ENCODE peak calls at places on chromosomes 16 and 17, in five cellular contexts. U is MM.1S, Q is stomach, T is cardiac muscle cell, P is fibroblast of lung. K is an unnamed sample. For H3K27me3, the result is how much of the 10 kb centered on the place peaks cover.

GRCh38 chr17:53749178-53749577 is 73.5 kb upstream of the KIF2B start:
- DNase-seq in U (peak), P (peak), T (peak), Q (no peak), K (no peak)

GRCh38 chr16:87765473-87765775 is 362 bp downstream of the KLHDC4 start:
- DNase-seq in T (peak), Q (no peak), P (peak), U (no peak), K (peak)

GRCh38 chr16:89845417-89845816 is 17.1 kb downstream of the SPIRE2 start:
- DNase-seq in Q (no peak), T (no peak), U (peak), P (no peak), K (no peak)

GRCh38 chr17:19753661-19754463 is 5.8 kb upstream of the ALDH3A1 start:
- DNase-seq in P (no peak), U (no peak), T (no peak), Q (peak), K (no peak)

GRCh38 chr16:57277586-57277985 is 6.9 kb downstream of the PLLP start:
- DNase-seq in P (peak), Q (no peak), U (peak), T (peak), K (peak)

GRCh38 chr16:57131351-57131970 is 39.1 kb downstream of the CPNE2 start:
- DNase-seq in Q (no peak), P (no peak), T (no peak), U (no peak), K (no peak)

GRCh38 chr16:64590516-64590915 is 531.3 kb downstream of the CDH11 start:
- DNase-seq in T (peak), Q (no peak), U (no peak), P (peak), K (no peak)

GRCh38 chr17:77724876-77725615 is 233.5 kb upstream of the TNRC6C start:
- DNase-seq in T (no peak), P (no peak), U (peak), Q (peak), K (no peak)

GRCh38 chr16:64440421-64440831 is 681.4 kb downstream of the CDH11 start:
- DNase-seq in Q (no peak), P (peak), U (no peak), T (peak), K (no peak)

GRCh38 chr16:56262148-56262878 is 71.0 kb downstream of the GNAO1 start:
- DNase-seq in T (no peak), P (no peak), U (no peak), Q (no peak), K (peak)

GRCh38 chr16:30805370-30806169 is 18.6 kb upstream of the ZNF629 start:
- DNase-seq in P (peak), U (peak), Q (peak), T (peak), K (peak)

GRCh38 chr17:74182041-74182783 is 21.3 kb upstream of the RPL38 start:
- DNase-seq in U (no peak), P (no peak), Q (no peak), T (no peak), K (no peak)

GRCh38 chr17:13601317-13601775 is 383 bp downstream of the HS3ST3A1 start:
- DNase-seq in T (no peak), Q (no peak), P (no peak), U (no peak), K (no peak)

GRCh38 chr16:87068751-87069150 is 248.4 kb downstream of the C16orf95 start:
- DNase-seq in P (no peak), U (no peak), T (no peak), Q (no peak), K (no peak)

GRCh38 chr17:16107165-16107770 is 107.6 kb downstream of the TTC19 start:
- DNase-seq in P (no peak), U (no peak), Q (no peak), T (no peak), K (no peak)

GRCh38 chr16:50839920-50840729 is 98.2 kb downstream of the CYLD start:
- DNase-seq in T (no peak), U (no peak), P (no peak), Q (no peak), K (no peak)

GRCh38 chr17:83077411-83077810 is 2.0 kb upstream of the METRNL start:
- DNase-seq in U (no peak), Q (peak), P (no peak), T (no peak), K (no peak)

GRCh38 chr16:54280751-54281150 is 5.8 kb downstream of the IRX3 start:
- DNase-seq in P (peak), T (peak), U (no peak), Q (no peak), K (no peak)

GRCh38 chr16:28981517-28981916 is 3.3 kb upstream of the LAT start:
- DNase-seq in Q (no peak), T (no peak), U (peak), P (no peak), K (no peak)

GRCh38 chr16:81940781-81941560 is 70.3 kb downstream of the SDR42E1 start:
- DNase-seq in T (peak), Q (no peak), U (no peak), P (peak), K (no peak)

GRCh38 chr16:50308237-50308965 is 42.0 kb downstream of the ADCY7 start:
- DNase-seq in Q (peak), T (no peak), P (no peak), U (no peak), K (peak)

GRCh38 chr17:73718912-73719311 is 74.7 kb upstream of the SDK2 start:
- DNase-seq in Q (no peak), U (no peak), T (no peak), P (no peak), K (no peak)

GRCh38 chr17:40358323-40359038 is 6.1 kb downstream of the GJD3 start:
- DNase-seq in T (peak), U (peak), Q (peak), P (peak), K (peak)
- H3K4me3 ChIP-seq in T (no peak), U (no peak), Q (no peak), P (no peak), K (no peak)

DNA sequence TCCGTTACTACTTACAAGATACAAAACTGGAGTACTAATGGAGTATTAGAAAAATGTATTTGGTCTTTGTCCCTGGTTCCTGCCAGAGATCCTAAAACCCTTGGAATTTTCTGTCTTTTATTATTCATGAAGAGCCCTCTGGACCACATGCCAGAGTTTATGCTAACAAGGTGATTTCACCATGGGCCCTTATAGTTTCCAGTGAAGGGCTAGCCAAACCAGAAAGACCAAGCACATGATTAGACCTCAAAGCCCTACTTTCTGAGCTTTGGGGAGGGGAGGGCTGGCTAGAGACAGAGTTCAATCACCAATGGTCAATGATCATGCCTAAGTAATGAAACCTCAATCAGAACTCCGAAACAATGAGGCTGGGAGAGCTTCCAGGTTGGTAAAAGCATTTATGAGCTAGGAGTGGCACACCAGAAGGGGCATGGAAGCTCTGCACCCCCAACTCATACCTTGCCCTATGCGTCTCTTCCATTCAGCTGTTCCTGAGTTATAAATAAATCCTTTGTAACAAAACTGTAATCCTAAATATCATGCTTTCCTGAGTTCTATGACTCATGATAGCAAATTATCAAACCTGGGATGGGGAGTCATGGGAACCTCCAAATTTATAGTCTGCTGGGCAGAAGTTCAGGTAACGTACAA is 10.4 kb downstream of the DCUN1D3 start:
- DNase-seq in T (no peak), U (no peak), Q (no peak), P (no peak), K (no peak)
- H3K27ac ChIP-seq in T (no peak), U (no peak), Q (no peak), P (no peak), K (no peak)

GRCh38 chr17:42179911-42180410 is 981 bp downstream of the KCNH4 start:
- DNase-seq in P (peak), U (no peak), Q (peak), T (peak), K (no peak)

GRCh38 chr17:42179335-42179734 is 1.6 kb downstream of the KCNH4 start:
- DNase-seq in Q (no peak), P (no peak), T (no peak), U (no peak), K (no peak)

GRCh38 chr17:42180411-42180921 is 476 bp downstream of the KCNH4 start:
- DNase-seq in P (no peak), U (no peak), T (no peak), Q (no peak), K (no peak)

GRCh38 chr17:42177684-42178083 is 3.3 kb downstream of the KCNH4 start:
- DNase-seq in P (no peak), Q (no peak), T (no peak), U (no peak), K (no peak)

DNA sequence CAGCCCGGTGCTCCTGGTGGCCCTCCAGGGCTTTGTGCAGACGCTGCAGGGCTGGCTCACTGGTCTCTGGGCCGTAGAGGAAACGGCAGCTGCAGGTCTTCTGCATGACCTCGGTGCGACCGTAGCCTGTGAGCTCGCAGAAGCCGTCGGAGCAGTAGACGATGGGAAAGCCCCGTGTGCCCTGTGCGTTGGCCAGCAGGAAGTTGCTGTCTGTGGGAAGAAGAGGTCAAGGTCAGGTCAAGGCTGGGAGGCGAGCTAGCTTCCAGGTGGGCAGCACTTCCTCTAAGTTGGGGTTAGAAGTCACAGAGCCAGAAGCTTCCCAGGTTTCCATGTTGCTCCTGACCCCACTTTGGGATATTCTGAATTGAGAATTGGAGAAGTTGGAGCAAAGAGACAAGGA is 2.1 kb downstream of the KCNH4 start:
- DNase-seq in U (peak), T (no peak), Q (no peak), P (no peak), K (no peak)
- H3K27me3 ChIP-seq in U (under half), T (half or more), Q (under half), P (under half), K (under half)

GRCh38 chr17:71764507-71764906 is 356.3 kb upstream of the SOX9 start:
- DNase-seq in T (peak), U (no peak), P (peak), Q (no peak), K (no peak)
- H3K4me3 ChIP-seq in T (no peak), U (no peak), P (no peak), Q (no peak), K (no peak)

DNA sequence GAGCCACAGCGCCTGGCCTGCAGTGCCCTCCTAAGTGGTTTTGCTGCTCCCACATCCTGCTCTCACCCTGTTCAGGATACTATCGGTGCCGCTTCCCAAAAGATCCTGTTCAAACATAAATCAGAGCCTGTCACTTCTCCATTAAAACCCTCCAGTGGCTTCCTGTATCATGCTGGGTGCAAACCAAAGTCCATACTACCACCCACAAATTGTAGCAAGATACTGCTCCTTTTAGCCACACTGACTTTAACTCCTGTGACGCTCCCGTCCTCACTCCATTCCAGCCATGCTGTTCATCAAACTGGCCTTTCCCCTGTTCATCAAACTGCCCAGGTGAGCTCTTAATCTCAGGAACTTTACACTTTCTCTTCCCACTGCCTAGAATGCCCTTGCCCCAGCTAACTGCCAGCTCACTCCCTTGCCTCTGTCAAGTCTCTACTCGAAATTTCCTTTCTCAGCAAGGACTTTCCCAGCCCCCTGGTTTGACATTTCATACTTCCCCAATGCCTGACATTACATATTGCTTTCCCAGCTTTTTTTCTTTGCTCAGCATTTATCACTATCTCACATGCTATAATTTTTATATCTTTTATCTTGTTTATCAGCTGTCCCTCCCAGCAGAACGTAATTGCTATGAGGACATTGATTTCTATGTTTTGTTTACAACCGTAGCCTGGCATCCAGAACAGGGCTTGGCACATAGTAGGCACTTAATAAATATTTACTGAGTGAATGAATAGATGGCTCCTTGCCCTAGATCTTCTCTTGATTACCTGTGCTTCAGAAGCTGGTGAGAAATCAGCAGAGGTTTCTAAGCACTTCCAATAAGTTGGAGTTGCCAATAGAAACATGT is 44.3 kb upstream of the SMURF2 start:
- DNase-seq in Q (no peak), U (no peak), T (no peak), P (peak), K (no peak)
- H3K27ac ChIP-seq in Q (peak), U (no peak), T (no peak), P (peak), K (no peak)

DNA sequence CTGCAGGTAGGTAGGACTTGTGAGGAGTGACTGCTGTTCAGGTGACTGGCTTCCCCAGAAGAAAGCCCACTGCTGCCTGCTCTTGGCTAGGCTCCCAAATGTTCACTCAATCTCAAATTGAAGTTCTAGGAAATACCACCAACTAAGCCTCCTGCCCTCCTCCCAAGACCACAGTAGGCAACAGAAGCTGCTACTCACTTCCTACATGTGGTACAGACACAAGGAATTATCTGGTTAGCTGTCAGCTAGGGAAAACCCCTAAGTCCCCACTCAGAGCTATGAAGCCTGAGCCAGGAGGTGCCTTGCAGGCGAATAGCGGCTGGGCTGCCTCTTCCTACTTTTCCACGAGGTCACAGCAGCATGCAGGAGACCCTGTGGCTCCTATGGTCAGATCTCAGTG is 4.9 kb downstream of the FBXO39 start:
- DNase-seq in T (peak), U (no peak), Q (no peak), P (no peak), K (no peak)
- H3K27me3 ChIP-seq in T (under half), U (under half), Q (under half), P (under half), K (under half)

DNA sequence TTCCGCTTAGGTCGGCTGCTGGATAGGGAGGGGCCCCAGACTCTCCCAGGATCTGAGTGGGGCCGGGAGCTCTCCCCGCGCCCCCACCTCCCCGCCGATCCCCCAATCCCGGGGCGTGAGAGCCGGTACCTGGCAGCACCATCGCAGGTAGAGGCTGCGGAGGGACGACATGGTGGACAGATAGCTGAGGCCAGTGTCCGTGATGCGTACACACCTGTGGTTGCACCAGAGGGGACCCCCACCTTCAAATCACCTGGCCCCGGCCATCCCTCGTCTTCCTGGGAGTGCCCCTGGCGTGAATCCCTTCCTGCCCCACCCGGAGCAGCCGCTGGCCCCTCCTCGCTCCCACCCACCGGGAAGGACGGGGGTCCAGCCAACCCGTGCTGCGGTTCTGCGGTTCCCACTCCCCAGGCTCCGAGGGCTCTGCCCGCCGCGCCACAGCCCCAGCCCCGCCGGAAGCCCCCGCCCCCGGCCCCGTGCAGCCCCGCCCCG is 4.7 kb upstream of the WDR24 start:
- DNase-seq in T (no peak), P (no peak), U (no peak), Q (no peak), K (no peak)
- H3K4me3 ChIP-seq in T (no peak), P (no peak), U (no peak), Q (peak), K (peak)

DNA sequence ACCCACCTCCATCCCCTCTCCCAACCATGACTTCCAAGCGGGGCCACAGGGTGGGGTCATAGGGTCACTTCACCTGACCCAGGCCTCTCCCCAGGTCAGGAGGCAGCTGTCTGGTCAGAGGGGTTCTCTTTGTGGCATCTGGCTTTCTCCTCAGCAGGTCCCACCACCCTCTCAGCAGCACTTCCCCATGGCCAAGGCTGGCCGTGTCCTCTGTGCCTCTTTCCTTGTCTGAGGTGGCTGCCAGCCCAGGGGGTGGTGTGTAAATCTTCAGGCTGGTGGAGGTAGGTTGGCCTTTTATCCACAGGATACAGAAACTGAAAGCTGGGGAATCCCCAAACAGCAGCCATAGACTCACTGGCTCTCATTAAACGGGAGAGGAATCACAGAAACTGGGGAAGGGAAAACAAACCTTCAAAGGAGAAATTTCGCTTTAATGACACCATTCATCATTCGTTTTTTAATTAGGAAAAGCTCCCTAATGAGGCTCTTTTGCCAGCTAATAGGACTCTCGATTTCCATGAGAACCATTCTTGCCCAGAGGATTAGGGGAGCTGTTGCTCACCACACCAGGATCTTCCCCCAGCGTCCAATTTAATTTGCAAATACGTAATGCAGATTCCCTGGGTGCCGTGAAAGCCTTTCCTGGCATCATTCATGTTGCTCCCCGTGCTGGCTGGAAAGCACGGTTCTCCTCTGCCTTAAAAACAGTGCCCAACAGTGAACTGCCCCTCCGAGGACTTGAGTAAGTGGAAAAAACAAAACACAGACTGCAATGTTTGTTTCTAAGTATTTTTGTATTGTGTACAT is 18.0 kb downstream of the C17orf75 start:
- DNase-seq in Q (peak), P (peak), U (peak), T (no peak), K (peak)
- H3K27ac ChIP-seq in Q (no peak), P (no peak), U (no peak), T (no peak), K (no peak)

DNA sequence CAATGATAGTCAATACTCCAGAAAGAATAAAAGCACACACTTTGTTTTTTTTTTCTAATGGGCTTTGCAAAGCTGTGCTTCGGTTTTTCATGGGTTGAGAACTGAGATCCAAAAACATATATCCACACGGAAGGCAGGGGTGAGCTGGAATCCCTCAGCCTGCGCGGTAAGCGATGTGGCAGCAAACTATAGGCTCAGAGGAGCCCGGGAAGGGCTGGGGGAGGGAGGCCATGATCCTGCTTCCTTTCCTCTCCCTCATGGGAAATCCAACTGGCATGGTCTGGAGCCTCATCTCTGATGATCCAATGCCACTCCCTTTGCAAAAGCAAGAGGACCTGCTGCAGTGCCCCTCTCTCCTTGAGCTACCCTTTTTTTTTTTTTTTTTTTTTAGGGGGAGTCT is 8.2 kb downstream of the RBFOX3 start:
- DNase-seq in T (no peak), Q (no peak), P (no peak), U (no peak), K (no peak)
- H3K27me3 ChIP-seq in T (half or more), Q (under half), P (under half), U (half or more), K (under half)

GRCh38 chr17:72590882-72591499 is 470.2 kb downstream of the SOX9 start:
- DNase-seq in Q (no peak), U (no peak), T (no peak), P (no peak), K (no peak)
- H3K4me3 ChIP-seq in Q (peak), U (peak), T (peak), P (peak), K (no peak)